ENCODE peak calls at places on chromosomes 12 and 14, in ten cellular contexts. C, I, S, P, B, Z, M, U, W and R are unnamed samples. For H3K4me1, the result is how much of the 10 kb centered on the place peaks cover.

GRCh38 chr12:29149691-29150382 is 759 bp downstream of the FAR2 start:
- DNase-seq in C (no peak), I (peak), S (no peak), P (peak), B (no peak), Z (peak), M (peak), U (peak), W (no peak), R (no peak)

GRCh38 chr12:19462441-19462840 is 23.1 kb downstream of the AEBP2 start:
- DNase-seq in C (no peak), I (no peak), S (no peak), P (no peak), B (no peak), Z (no peak), M (no peak), U (no peak), W (peak), R (peak)

GRCh38 chr14:25094171-25094907 is 44.4 kb upstream of the STXBP6 start:
- DNase-seq in C (no peak), I (no peak), S (no peak), P (peak), B (peak), Z (no peak), M (no peak), U (peak), W (no peak), R (no peak)

GRCh38 chr12:86170051-86170450 is 86.1 kb downstream of the MGAT4C start:
- DNase-seq in C (no peak), I (no peak), S (no peak), P (no peak), B (no peak), Z (no peak), M (no peak), U (no peak), W (no peak), R (no peak)

GRCh38 chr12:46382425-46382973 is 9.9 kb upstream of the SLC38A2 start:
- DNase-seq in C (no peak), I (no peak), S (no peak), P (no peak), B (no peak), Z (no peak), M (no peak), U (no peak), W (no peak), R (no peak)

GRCh38 chr12:95583933-95584332 is 32.7 kb upstream of the USP44 start:
- DNase-seq in C (no peak), I (no peak), S (no peak), P (no peak), B (no peak), Z (no peak), M (no peak), U (no peak), W (no peak), R (no peak)

GRCh38 chr14:29927596-29928341 is at the start of gene PRKD1:
- DNase-seq in C (peak), I (peak), S (peak), P (peak), B (peak), Z (peak), M (peak), U (peak), W (peak), R (peak)

GRCh38 chr12:47652491-47653234 is 53.2 kb downstream of the RPAP3 start:
- DNase-seq in C (no peak), I (no peak), S (no peak), P (no peak), B (no peak), Z (no peak), M (no peak), U (peak), W (no peak), R (peak)

GRCh38 chr12:72472350-72472749 is 200.2 kb downstream of the TRHDE start:
- DNase-seq in C (no peak), I (no peak), S (no peak), P (no peak), B (no peak), Z (no peak), M (no peak), U (no peak), W (no peak), R (no peak)

GRCh38 chr14:99544971-99545370 is 59.0 kb downstream of the CCDC85C start:
- DNase-seq in C (no peak), I (no peak), S (no peak), P (no peak), B (no peak), Z (no peak), M (no peak), U (no peak), W (no peak), R (no peak)

GRCh38 chr14:90111895-90112534 is 50.2 kb downstream of the KCNK13 start:
- DNase-seq in C (no peak), I (no peak), S (no peak), P (no peak), B (peak), Z (no peak), M (no peak), U (no peak), W (no peak), R (no peak)

GRCh38 chr12:11779286-11779685 is 129.8 kb downstream of the ETV6 start:
- DNase-seq in C (no peak), I (no peak), S (no peak), P (no peak), B (peak), Z (no peak), M (no peak), U (no peak), W (peak), R (peak)

GRCh38 chr14:102661614-102662013 is 69.2 kb downstream of the RCOR1 start:
- DNase-seq in C (no peak), I (no peak), S (no peak), P (no peak), B (no peak), Z (no peak), M (no peak), U (no peak), W (no peak), R (no peak)

GRCh38 chr14:58887931-58888330 is 250.2 kb downstream of the DACT1 start:
- DNase-seq in C (no peak), I (no peak), S (no peak), P (no peak), B (no peak), Z (no peak), M (no peak), U (no peak), W (peak), R (no peak)

GRCh38 chr12:98595152-98595988 is 1.9 kb downstream of the SLC25A3 start:
- DNase-seq in C (no peak), I (no peak), S (no peak), P (no peak), B (peak), Z (no peak), M (no peak), U (no peak), W (peak), R (no peak)

GRCh38 chr14:77086017-77086727 is 11.9 kb upstream of the CIPC start:
- DNase-seq in C (no peak), I (no peak), S (no peak), P (peak), B (peak), Z (no peak), M (no peak), U (peak), W (peak), R (no peak)

GRCh38 chr12:77133566-77133965 is 68.2 kb upstream of the E2F7 start:
- DNase-seq in C (no peak), I (peak), S (peak), P (peak), B (peak), Z (no peak), M (no peak), U (peak), W (peak), R (peak)

GRCh38 chr12:56838602-56839488 is 75.7 kb downstream of the HSD17B6 start:
- DNase-seq in C (no peak), I (no peak), S (no peak), P (no peak), B (no peak), Z (no peak), M (no peak), U (no peak), W (peak), R (no peak)

GRCh38 chr14:23153891-23154796 is 29.3 kb downstream of the SLC7A8 start:
- DNase-seq in C (peak), I (peak), S (peak), P (peak), B (no peak), Z (peak), M (peak), U (peak), W (peak), R (peak)

GRCh38 chr12:13234045-13234641 is 37.6 kb downstream of the EMP1 start:
- DNase-seq in C (no peak), I (no peak), S (peak), P (peak), B (peak), Z (no peak), M (no peak), U (peak), W (peak), R (peak)

GRCh38 chr14:105850853-105851581 is 324.6 kb downstream of the TMEM121 start:
- DNase-seq in C (peak), I (no peak), S (no peak), P (no peak), B (no peak), Z (peak), M (no peak), U (no peak), W (no peak), R (no peak)

GRCh38 chr14:94217116-94217515 is 43.0 kb downstream of the PPP4R4 start:
- DNase-seq in C (no peak), I (no peak), S (no peak), P (peak), B (no peak), Z (no peak), M (no peak), U (peak), W (no peak), R (no peak)

GRCh38 chr12:77122236-77122635 is 56.9 kb upstream of the E2F7 start:
- DNase-seq in C (no peak), I (no peak), S (no peak), P (no peak), B (peak), Z (no peak), M (no peak), U (no peak), W (peak), R (no peak)

GRCh38 chr12:1842183-1842904 is 22.0 kb downstream of the LRTM2 start:
- DNase-seq in C (peak), I (no peak), S (no peak), P (no peak), B (no peak), Z (no peak), M (no peak), U (no peak), W (no peak), R (no peak)

GRCh38 chr12:121279507-121279915 is 17.0 kb downstream of the CAMKK2 start:
- DNase-seq in C (no peak), I (peak), S (no peak), P (no peak), B (peak), Z (no peak), M (peak), U (no peak), W (peak), R (peak)

GRCh38 chr12:114501474-114501807 is 95.5 kb upstream of the TBX5 start:
- DNase-seq in C (no peak), I (no peak), S (no peak), P (peak), B (no peak), Z (no peak), M (no peak), U (no peak), W (no peak), R (no peak)

GRCh38 chr12:89339531-89339930 is 12.8 kb downstream of the DUSP6 start:
- DNase-seq in C (no peak), I (no peak), S (no peak), P (no peak), B (no peak), Z (no peak), M (no peak), U (no peak), W (no peak), R (no peak)

GRCh38 chr12:561908-562593 is 101.2 kb downstream of the NINJ2 start:
- DNase-seq in C (peak), I (no peak), S (no peak), P (no peak), B (no peak), Z (no peak), M (peak), U (no peak), W (no peak), R (no peak)
- H3K4me1 ChIP-seq in C (under half), I (under half), S (under half), P (under half), B (under half), Z (under half), M (under half), U (under half), W (under half), R (under half)

GRCh38 chr12:120231316-120232011 is 30.6 kb upstream of the RPLP0 start:
- DNase-seq in C (no peak), I (no peak), S (peak), P (no peak), B (peak), Z (no peak), M (peak), U (peak), W (peak), R (peak)
- H3K4me3 ChIP-seq in C (no peak), I (no peak), S (peak), P (no peak), B (no peak), Z (no peak), M (peak), U (peak), W (no peak), R (no peak)

DNA sequence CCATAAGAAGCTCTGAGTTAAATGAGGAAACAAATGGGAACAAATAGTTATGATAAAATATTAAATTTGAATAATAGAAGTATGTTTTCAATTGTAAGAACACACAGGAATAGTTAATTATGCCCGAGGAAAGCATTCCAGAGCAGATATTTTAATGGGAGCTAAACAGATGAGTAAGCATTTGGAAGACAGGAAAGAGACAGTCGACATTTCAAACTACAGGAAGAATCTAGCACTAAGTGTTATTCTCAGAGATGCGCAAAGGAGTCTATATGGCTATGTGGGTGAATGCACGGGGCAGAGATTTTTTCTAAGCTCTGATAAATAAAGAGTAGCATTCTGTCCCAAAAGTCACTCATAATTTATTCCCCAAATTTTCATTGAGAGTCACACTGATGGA is 64.5 kb upstream of the SSTR1 start:
- DNase-seq in C (no peak), I (no peak), S (no peak), P (no peak), B (peak), Z (no peak), M (no peak), U (no peak), W (no peak), R (no peak)
- H3K27ac ChIP-seq in C (no peak), I (no peak), S (no peak), P (no peak), B (peak), Z (no peak), M (no peak), U (peak), W (no peak), R (no peak)

GRCh38 chr12:110282956-110283817 is 2.1 kb downstream of the ATP2A2 start:
- DNase-seq in C (no peak), I (no peak), S (no peak), P (no peak), B (no peak), Z (no peak), M (no peak), U (no peak), W (no peak), R (no peak)

GRCh38 chr12:110281549-110282342 is 699 bp downstream of the ATP2A2 start:
- DNase-seq in C (peak), I (peak), S (peak), P (no peak), B (peak), Z (peak), M (peak), U (peak), W (peak), R (peak)

GRCh38 chr12:110284597-110284996 is 3.5 kb downstream of the ATP2A2 start:
- DNase-seq in C (no peak), I (no peak), S (no peak), P (no peak), B (no peak), Z (no peak), M (no peak), U (no peak), W (no peak), R (no peak)

GRCh38 chr12:110280784-110281548 is at the start of gene ATP2A2:
- DNase-seq in C (peak), I (peak), S (peak), P (peak), B (peak), Z (peak), M (peak), U (peak), W (peak), R (peak)

DNA sequence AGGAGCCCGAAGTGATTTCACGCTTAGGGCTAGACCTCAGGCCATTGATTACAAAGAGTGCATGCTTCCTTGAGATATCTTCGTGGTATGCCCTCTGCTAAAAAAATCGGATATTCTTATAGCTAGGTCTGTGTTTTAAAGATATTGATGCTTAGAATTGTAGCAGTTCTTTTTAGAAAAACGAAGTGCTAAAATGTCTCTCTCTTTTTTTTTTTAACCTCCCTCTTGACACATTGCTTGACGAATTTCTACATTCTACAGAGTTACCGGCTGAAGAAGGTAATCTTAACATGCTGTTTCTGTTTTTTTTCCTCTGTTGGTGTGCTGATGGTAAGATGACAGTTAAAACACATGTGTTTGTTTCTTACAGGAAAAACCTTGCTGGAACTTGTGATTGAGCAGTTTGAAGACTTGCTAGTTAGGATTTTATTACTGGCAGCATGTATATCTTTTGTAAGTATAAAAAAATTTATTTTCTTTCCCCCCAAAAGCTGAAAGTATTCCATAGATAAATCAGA is 1.4 kb downstream of the ATP2A2 start:
- DNase-seq in C (no peak), I (no peak), S (no peak), P (no peak), B (no peak), Z (no peak), M (no peak), U (no peak), W (no peak), R (no peak)
- H3K4me1 ChIP-seq in C (under half), I (half or more), S (half or more), P (under half), B (under half), Z (half or more), M (under half), U (under half), W (under half), R (half or more)